ENCODE peak calls at places on chromosomes 4 and X, in five cellular contexts. One of them, this sample, is unnamed.
A peak's percentile ranks its signal among the peaks of the same experiment; 100 is the strongest.

GRCh38 chrX:2677764-2678163 is 13.3 kb upstream of the CD99 start:
- DNase-seq in NCI-H510A treated with DMSO at 0.1 percent for 48 hours: no peak
- DNase-seq in H9: peak; percentile 47
- DNase-seq in mesenchymal stem cell: peak; percentile 95
- DNase-seq in NCI-H1694 treated with DMSO at 0.1 percent for 48 hours: no peak
- DNase-seq in this sample: no peak

GRCh38 chr4:151785484-151786157 is 24.8 kb upstream of the GATB start:
- DNase-seq in NCI-H510A treated with DMSO at 0.1 percent for 48 hours: no peak
- DNase-seq in H9: no peak
- DNase-seq in mesenchymal stem cell: no peak
- DNase-seq in NCI-H1694 treated with DMSO at 0.1 percent for 48 hours: no peak
- DNase-seq in this sample: peak; percentile 37

GRCh38 chr4:20464381-20464780 is 212.7 kb downstream of the SLIT2 start:
- DNase-seq in NCI-H510A treated with DMSO at 0.1 percent for 48 hours: no peak
- DNase-seq in H9: no peak
- DNase-seq in mesenchymal stem cell: peak; percentile 15
- DNase-seq in NCI-H1694 treated with DMSO at 0.1 percent for 48 hours: no peak
- DNase-seq in this sample: no peak

GRCh38 chr4:157075811-157076577 is at the start of gene GLRB:
- DNase-seq in NCI-H510A treated with DMSO at 0.1 percent for 48 hours: peak; percentile 46
- DNase-seq in H9: peak; percentile 53
- DNase-seq in mesenchymal stem cell: peak; percentile 48
- DNase-seq in NCI-H1694 treated with DMSO at 0.1 percent for 48 hours: no peak
- DNase-seq in this sample: peak; percentile 71

GRCh38 chr4:184355111-184355604 is 119.2 kb downstream of the IRF2 start:
- DNase-seq in NCI-H510A treated with DMSO at 0.1 percent for 48 hours: no peak
- DNase-seq in H9: peak; percentile 19
- DNase-seq in mesenchymal stem cell: peak; percentile 87
- DNase-seq in NCI-H1694 treated with DMSO at 0.1 percent for 48 hours: no peak
- DNase-seq in this sample: no peak

GRCh38 chrX:373641-374471 is 12.9 kb downstream of the PPP2R3B start:
- DNase-seq in NCI-H510A treated with DMSO at 0.1 percent for 48 hours: no peak
- DNase-seq in H9: peak; percentile 59
- DNase-seq in mesenchymal stem cell: peak; percentile 42
- DNase-seq in NCI-H1694 treated with DMSO at 0.1 percent for 48 hours: no peak
- DNase-seq in this sample: peak; percentile 97

GRCh38 chr4:15811703-15812325 is 33.7 kb downstream of the CD38 start:
- DNase-seq in NCI-H510A treated with DMSO at 0.1 percent for 48 hours: no peak
- DNase-seq in H9: no peak
- DNase-seq in mesenchymal stem cell: no peak
- DNase-seq in NCI-H1694 treated with DMSO at 0.1 percent for 48 hours: no peak
- DNase-seq in this sample: no peak

GRCh38 chrX:112043997-112044396 is 38.6 kb downstream of the TRPC5 start:
- DNase-seq in NCI-H510A treated with DMSO at 0.1 percent for 48 hours: no peak
- DNase-seq in H9: no peak
- DNase-seq in mesenchymal stem cell: peak; percentile 32
- DNase-seq in NCI-H1694 treated with DMSO at 0.1 percent for 48 hours: peak; percentile 6
- DNase-seq in this sample: peak; percentile 24

GRCh38 chrX:70470850-70471289 is 26.2 kb downstream of the DLG3 start:
- DNase-seq in NCI-H510A treated with DMSO at 0.1 percent for 48 hours: no peak
- DNase-seq in H9: no peak
- DNase-seq in mesenchymal stem cell: peak; percentile 30
- DNase-seq in NCI-H1694 treated with DMSO at 0.1 percent for 48 hours: no peak
- DNase-seq in this sample: no peak

GRCh38 chr4:37864786-37865185 is 26.1 kb upstream of the TBC1D1 start:
- DNase-seq in NCI-H510A treated with DMSO at 0.1 percent for 48 hours: no peak
- DNase-seq in H9: no peak
- DNase-seq in mesenchymal stem cell: no peak
- DNase-seq in NCI-H1694 treated with DMSO at 0.1 percent for 48 hours: no peak
- DNase-seq in this sample: no peak

GRCh38 chr4:167973513-167973912 is 118.8 kb upstream of the ANXA10 start:
- DNase-seq in NCI-H510A treated with DMSO at 0.1 percent for 48 hours: no peak
- DNase-seq in H9: no peak
- DNase-seq in mesenchymal stem cell: no peak
- DNase-seq in NCI-H1694 treated with DMSO at 0.1 percent for 48 hours: no peak
- DNase-seq in this sample: no peak

GRCh38 chr4:24013666-24014422 is 124.0 kb upstream of the PPARGC1A start:
- DNase-seq in NCI-H510A treated with DMSO at 0.1 percent for 48 hours: no peak
- DNase-seq in H9: no peak
- DNase-seq in mesenchymal stem cell: no peak
- DNase-seq in NCI-H1694 treated with DMSO at 0.1 percent for 48 hours: no peak
- DNase-seq in this sample: no peak

GRCh38 chrX:68686684-68687045 is 39.2 kb downstream of the STARD8 start:
- DNase-seq in NCI-H510A treated with DMSO at 0.1 percent for 48 hours: no peak
- DNase-seq in H9: peak; percentile 43
- DNase-seq in mesenchymal stem cell: peak; percentile 8
- DNase-seq in NCI-H1694 treated with DMSO at 0.1 percent for 48 hours: no peak
- DNase-seq in this sample: peak; percentile 55

GRCh38 chrX:106069048-106069447 is 30.5 kb upstream of the SERPINA7 start:
- DNase-seq in NCI-H510A treated with DMSO at 0.1 percent for 48 hours: no peak
- DNase-seq in H9: no peak
- DNase-seq in mesenchymal stem cell: no peak
- DNase-seq in NCI-H1694 treated with DMSO at 0.1 percent for 48 hours: no peak
- DNase-seq in this sample: no peak

GRCh38 chrX:78527263-78527662 is 131.9 kb downstream of the RTL3 start:
- DNase-seq in NCI-H510A treated with DMSO at 0.1 percent for 48 hours: no peak
- DNase-seq in H9: no peak
- DNase-seq in mesenchymal stem cell: no peak
- DNase-seq in NCI-H1694 treated with DMSO at 0.1 percent for 48 hours: no peak
- DNase-seq in this sample: no peak

GRCh38 chrX:31213941-31214340 is 142.1 kb upstream of the FTHL17 start:
- DNase-seq in NCI-H510A treated with DMSO at 0.1 percent for 48 hours: no peak
- DNase-seq in H9: no peak
- DNase-seq in mesenchymal stem cell: no peak
- DNase-seq in NCI-H1694 treated with DMSO at 0.1 percent for 48 hours: no peak
- DNase-seq in this sample: peak; percentile 54